ENCODE peak calls at places on chromosomes 5 and 9, in four cellular contexts. S is K562, I is GM12878, K is HepG2. V is an unnamed sample.
A peak's percentile ranks its signal among the peaks of the same experiment; 100 is the strongest.

GRCh38 chr5:65946198-65946745 is 19.9 kb downstream of the ERBIN start:
- DNase-seq in K (no peak), I (no peak), S (no peak), V (no peak)

GRCh38 chr5:72407541-72407940 is 87.4 kb downstream of the PTCD2 start:
- DNase-seq in K (no peak), I (no peak), S (no peak), V (no peak)

GRCh38 chr5:100647461-100648230 is 112.5 kb downstream of the FAM174A start:
- DNase-seq in I (no peak), S (no peak), K (no peak), V (no peak)

GRCh38 chr9:96048954-96049831 is 173.7 kb downstream of the ERCC6L2 start:
- DNase-seq in S (no peak), I (no peak), K (no peak), V (no peak)

GRCh38 chr5:41874512-41875060 is 4.4 kb upstream of the OXCT1 start:
- DNase-seq in K (no peak), I (no peak), S (no peak), V (no peak)

GRCh38 chr5:140855772-140856674 is at the start of gene PCDHA10:
- DNase-seq in K (peak; percentile 6), S (no peak), I (no peak), V (peak; percentile 42)

GRCh38 chr9:101478444-101478843 is 42.9 kb upstream of the ALDOB start:
- DNase-seq in I (no peak), K (no peak), S (no peak), V (no peak)

GRCh38 chr5:37658440-37658839 is 181.4 kb downstream of the GDNF start:
- DNase-seq in K (peak; percentile 9), S (no peak), I (no peak), V (no peak)

GRCh38 chr5:36733183-36733582 is 126.8 kb downstream of the SLC1A3 start:
- DNase-seq in I (no peak), S (no peak), K (no peak), V (no peak)

GRCh38 chr5:76790632-76791290 is 28.1 kb upstream of the F2RL1 start:
- DNase-seq in I (no peak), S (no peak), K (peak; percentile 76), V (peak; percentile 95)

GRCh38 chr5:43661102-43661501 is 58.1 kb downstream of the NNT start:
- DNase-seq in I (no peak), S (no peak), K (peak; percentile 40), V (peak; percentile 35)

GRCh38 chr5:127702913-127703575 is at the start of gene CCDC192:
- DNase-seq in I (no peak), S (no peak), K (no peak), V (no peak)

GRCh38 chr5:93461751-93462150 is 119.3 kb downstream of the NR2F1-AS1 start:
- DNase-seq in I (no peak), K (no peak), S (no peak), V (no peak)

GRCh38 chr9:87107072-87107471 is 159.8 kb upstream of the GAS1 start:
- DNase-seq in I (no peak), S (no peak), K (no peak), V (no peak)

GRCh38 chr5:135387629-135387960 is 11.4 kb downstream of the MACROH2A1 start:
- DNase-seq in S (no peak), K (no peak), I (no peak), V (no peak)

GRCh38 chr9:134296301-134297081 is 29.8 kb upstream of the RXRA start:
- DNase-seq in S (no peak), I (no peak), K (no peak), V (no peak)

GRCh38 chr9:5869315-5870019 is 21.2 kb upstream of the MLANA start:
- DNase-seq in K (peak; percentile 34), S (peak; percentile 65), I (no peak), V (peak; percentile 8)

GRCh38 chr5:66144799-66145390 is 795 bp downstream of the SREK1 start:
- DNase-seq in S (no peak), K (peak; percentile 45), I (no peak), V (no peak)

GRCh38 chr5:10457682-10458574 is 16.2 kb downstream of the ROPN1L start:
- DNase-seq in I (no peak), S (no peak), K (no peak), V (no peak)

GRCh38 chr5:175731756-175732465 is 74.0 kb downstream of the HRH2 start:
- DNase-seq in K (no peak), S (no peak), I (no peak), V (no peak)

GRCh38 chr9:4301302-4301701 is 1.4 kb upstream of the GLIS3 start:
- DNase-seq in S (no peak), I (no peak), K (no peak), V (no peak)

GRCh38 chr5:40655138-40655537 is 24.6 kb upstream of the PTGER4 start:
- DNase-seq in I (no peak), K (no peak), S (no peak), V (no peak)

GRCh38 chr5:134003064-134003956 is 1.5 kb downstream of the VDAC1 start:
- DNase-seq in S (no peak), I (no peak), K (no peak), V (no peak)

GRCh38 chr9:123629531-123629930 is 273.5 kb downstream of the CRB2 start:
- DNase-seq in K (no peak), S (no peak), I (no peak), V (no peak)

GRCh38 chr9:126652140-126652558 is 38.4 kb downstream of the LMX1B start:
- DNase-seq in S (peak; percentile 39), K (no peak), I (no peak), V (no peak)

DNA sequence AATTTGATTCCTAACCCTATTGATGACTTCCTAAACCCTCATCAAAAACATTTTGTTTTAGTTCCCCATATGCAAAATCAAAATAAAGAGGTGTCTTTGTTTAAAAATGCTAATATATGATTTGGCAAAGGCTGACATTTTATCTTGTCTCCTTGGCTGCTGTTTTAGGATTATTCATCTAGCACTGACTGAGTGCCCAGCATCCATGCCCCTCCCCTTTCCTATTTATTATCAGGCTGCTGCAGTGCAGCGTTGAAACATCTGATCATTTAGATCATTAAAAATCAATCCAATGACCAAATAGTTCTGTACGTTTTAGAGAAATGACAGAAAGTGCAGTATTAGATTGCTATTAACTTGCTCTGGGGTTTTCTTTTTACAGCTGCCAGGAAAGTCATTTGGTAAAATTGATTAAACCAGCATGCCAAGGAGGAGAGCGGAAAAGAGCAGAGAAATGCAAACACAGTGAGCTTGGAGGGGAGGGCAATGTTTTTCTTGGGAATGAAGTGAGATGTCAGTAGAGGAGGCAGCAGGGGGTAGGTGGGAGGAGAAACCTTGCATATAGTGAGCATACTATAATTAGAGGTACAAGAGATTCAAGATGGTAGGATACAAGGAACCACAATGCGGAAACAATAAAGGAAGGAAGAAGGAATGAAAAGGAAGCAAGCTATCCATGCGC is 286.3 kb downstream of the PDE4D start:
- DNase-seq in I (no peak), K (no peak), S (no peak), V (no peak)
- TF ChIP-seq SRF in I (no peak), K (no peak), S (no peak), V (no peak)

GRCh38 chr9:132243156-132244074 is 81.6 kb downstream of the NTNG2 start:
- DNase-seq in S (no peak), I (no peak), K (peak; percentile 10), V (no peak)

GRCh38 chr9:132240860-132241482 is 79.1 kb downstream of the NTNG2 start:
- DNase-seq in S (peak; percentile 100), I (peak; percentile 66), K (peak; percentile 77), V (peak; percentile 93)

GRCh38 chr9:132242621-132243155 is 80.8 kb downstream of the NTNG2 start:
- DNase-seq in I (no peak), K (no peak), S (no peak), V (no peak)

GRCh38 chr9:132241483-132241839 is 79.6 kb downstream of the NTNG2 start:
- DNase-seq in S (no peak), K (no peak), I (no peak), V (no peak)

GRCh38 chr9:132241840-132242620 is 80.2 kb downstream of the NTNG2 start:
- DNase-seq in K (no peak), I (no peak), S (peak; percentile 41), V (no peak)
- TF ChIP-seq SRF in K (no peak), I (no peak), S (no peak), V (no peak)

GRCh38 chr5:149563461-149563860 is 12.2 kb upstream of the CSNK1A1 start:
- DNase-seq in K (no peak), I (no peak), S (no peak), V (no peak)

GRCh38 chr5:149567226-149567625 is 14.1 kb upstream of the ARHGEF37 start:
- DNase-seq in S (no peak), K (no peak), I (no peak), V (no peak)

GRCh38 chr5:149559712-149560111 is 8.5 kb upstream of the CSNK1A1 start:
- DNase-seq in I (no peak), K (no peak), S (no peak), V (no peak)

DNA sequence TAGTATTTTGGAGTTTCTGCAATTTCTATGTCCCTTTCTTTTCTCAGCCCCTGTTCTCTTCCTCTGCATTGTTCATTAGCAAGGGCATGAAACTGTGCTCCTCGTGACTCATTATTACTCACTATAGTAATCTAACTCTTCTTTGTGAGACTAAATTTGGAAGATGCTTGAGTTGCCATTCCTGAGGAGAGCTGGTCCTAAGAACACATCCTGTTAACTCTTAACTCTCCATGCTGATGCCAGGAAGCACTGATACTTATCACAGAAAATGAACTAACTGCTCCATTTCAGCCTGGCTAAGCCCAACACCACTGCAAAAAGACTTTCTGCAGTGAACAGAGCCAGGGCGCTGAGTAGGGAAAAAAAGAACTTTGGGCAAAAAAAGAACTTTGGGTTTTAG is 10.6 kb upstream of the CSNK1A1 start:
- DNase-seq in K (peak; percentile 36), I (no peak), S (no peak), V (peak; percentile 95)
- TF ChIP-seq SRF in K (no peak), I (no peak), S (no peak), V (no peak)

GRCh38 chr5:83595217-83595616 is 123.7 kb downstream of the VCAN start:
- DNase-seq in K (no peak), I (no peak), S (no peak), V (no peak)
- TF ChIP-seq SRF in K (no peak), I (no peak), S (no peak), V (no peak)

GRCh38 chr5:154047324-154047723 is 8.6 kb downstream of the MFAP3 start:
- DNase-seq in I (no peak), K (no peak), S (no peak), V (no peak)

GRCh38 chr5:154046486-154046885 is 7.7 kb downstream of the MFAP3 start:
- DNase-seq in I (no peak), S (no peak), K (no peak), V (no peak)

GRCh38 chr5:154053468-154053867 is 14.7 kb downstream of the MFAP3 start:
- DNase-seq in I (no peak), K (no peak), S (no peak), V (no peak)

GRCh38 chr5:154044585-154044984 is 5.8 kb downstream of the MFAP3 start:
- DNase-seq in K (no peak), S (no peak), I (no peak), V (no peak)

GRCh38 chr5:154049685-154050084 is 10.9 kb downstream of the MFAP3 start:
- DNase-seq in K (no peak), S (no peak), I (no peak), V (no peak)
- TF ChIP-seq SRF in K (no peak), S (no peak), I (no peak), V (no peak)

V was measured in HCT116.